ENCODE peak calls at places on chromosomes 16 and 17, in nine cellular contexts. One of them, this sample, is unnamed.
A peak's percentile ranks its signal among the peaks of the same experiment; 100 is the strongest.

GRCh38 chr16:67170168-67170947 is at the start of gene NOL3:
- DNase-seq in mucosa of descending colon: peak; percentile 91
- DNase-seq in cardiac fibroblast: peak; percentile 92
- DNase-seq in fibroblast of mammary gland: peak; percentile 72
- DNase-seq in GM23338: peak; percentile 87
- DNase-seq in BE2C: peak; percentile 94
- DNase-seq in GM12878: peak; percentile 58
- DNase-seq in mammary epithelial cell: peak; percentile 73
- DNase-seq in right atrium auricular region: peak; percentile 91
- DNase-seq in this sample: peak; percentile 79

GRCh38 chr16:89357055-89357454 is 133.3 kb downstream of the ANKRD11 start:
- DNase-seq in mucosa of descending colon: no peak
- DNase-seq in cardiac fibroblast: no peak
- DNase-seq in fibroblast of mammary gland: no peak
- DNase-seq in GM23338: peak; percentile 65
- DNase-seq in BE2C: no peak
- DNase-seq in GM12878: no peak
- DNase-seq in mammary epithelial cell: peak; percentile 49
- DNase-seq in right atrium auricular region: no peak
- DNase-seq in this sample: no peak

GRCh38 chr16:72743011-72743761 is 304.7 kb downstream of the ZFHX3 start:
- DNase-seq in mucosa of descending colon: no peak
- DNase-seq in cardiac fibroblast: no peak
- DNase-seq in fibroblast of mammary gland: no peak
- DNase-seq in GM23338: no peak
- DNase-seq in BE2C: no peak
- DNase-seq in GM12878: no peak
- DNase-seq in mammary epithelial cell: no peak
- DNase-seq in right atrium auricular region: no peak
- DNase-seq in this sample: no peak

GRCh38 chr16:2004795-2005517 is 4.7 kb downstream of the ZNF598 start:
- DNase-seq in mucosa of descending colon: no peak
- DNase-seq in cardiac fibroblast: no peak
- DNase-seq in fibroblast of mammary gland: peak; percentile 36
- DNase-seq in GM23338: no peak
- DNase-seq in BE2C: peak; percentile 48
- DNase-seq in GM12878: no peak
- DNase-seq in mammary epithelial cell: no peak
- DNase-seq in right atrium auricular region: no peak
- DNase-seq in this sample: no peak

GRCh38 chr16:10521681-10522274 is 58.6 kb downstream of the EMP2 start:
- DNase-seq in mucosa of descending colon: no peak
- DNase-seq in cardiac fibroblast: peak; percentile 81
- DNase-seq in fibroblast of mammary gland: peak; percentile 74
- DNase-seq in GM23338: peak; percentile 83
- DNase-seq in BE2C: peak; percentile 70
- DNase-seq in GM12878: no peak
- DNase-seq in mammary epithelial cell: peak; percentile 45
- DNase-seq in right atrium auricular region: peak; percentile 81
- DNase-seq in this sample: peak; percentile 55

GRCh38 chr17:50638851-50639767 is 4.4 kb downstream of the ABCC3 start:
- DNase-seq in mucosa of descending colon: peak; percentile 92
- DNase-seq in cardiac fibroblast: peak; percentile 99
- DNase-seq in fibroblast of mammary gland: peak; percentile 97
- DNase-seq in GM23338: no peak
- DNase-seq in BE2C: peak; percentile 89
- DNase-seq in GM12878: no peak
- DNase-seq in mammary epithelial cell: peak; percentile 97
- DNase-seq in right atrium auricular region: peak; percentile 94
- DNase-seq in this sample: peak; percentile 99

GRCh38 chr17:69489303-69489702 is 74.8 kb downstream of the MAP2K6 start:
- DNase-seq in mucosa of descending colon: no peak
- DNase-seq in cardiac fibroblast: no peak
- DNase-seq in fibroblast of mammary gland: no peak
- DNase-seq in GM23338: no peak
- DNase-seq in BE2C: no peak
- DNase-seq in GM12878: no peak
- DNase-seq in mammary epithelial cell: no peak
- DNase-seq in right atrium auricular region: no peak
- DNase-seq in this sample: no peak

GRCh38 chr16:87288753-87289362 is 28.3 kb downstream of the C16orf95 start:
- DNase-seq in mucosa of descending colon: no peak
- DNase-seq in cardiac fibroblast: no peak
- DNase-seq in fibroblast of mammary gland: peak; percentile 78
- DNase-seq in GM23338: no peak
- DNase-seq in BE2C: no peak
- DNase-seq in GM12878: no peak
- DNase-seq in mammary epithelial cell: no peak
- DNase-seq in right atrium auricular region: no peak
- DNase-seq in this sample: no peak

GRCh38 chr17:77886387-77886728 is 72.1 kb upstream of the TNRC6C start:
- DNase-seq in mucosa of descending colon: no peak
- DNase-seq in cardiac fibroblast: no peak
- DNase-seq in fibroblast of mammary gland: no peak
- DNase-seq in GM23338: no peak
- DNase-seq in BE2C: no peak
- DNase-seq in GM12878: no peak
- DNase-seq in mammary epithelial cell: peak; percentile 23
- DNase-seq in right atrium auricular region: peak; percentile 69
- DNase-seq in this sample: no peak

GRCh38 chr16:77057161-77057736 is 133.7 kb upstream of the MON1B start:
- DNase-seq in mucosa of descending colon: no peak
- DNase-seq in cardiac fibroblast: no peak
- DNase-seq in fibroblast of mammary gland: no peak
- DNase-seq in GM23338: no peak
- DNase-seq in BE2C: no peak
- DNase-seq in GM12878: no peak
- DNase-seq in mammary epithelial cell: peak; percentile 8
- DNase-seq in right atrium auricular region: no peak
- DNase-seq in this sample: no peak

GRCh38 chr16:56356276-56357241 is 68.8 kb downstream of the AMFR start:
- DNase-seq in mucosa of descending colon: peak; percentile 80
- DNase-seq in cardiac fibroblast: peak; percentile 91
- DNase-seq in fibroblast of mammary gland: peak; percentile 80
- DNase-seq in GM23338: peak; percentile 92
- DNase-seq in BE2C: peak; percentile 85
- DNase-seq in GM12878: peak; percentile 46
- DNase-seq in mammary epithelial cell: peak; percentile 67
- DNase-seq in right atrium auricular region: peak; percentile 74
- DNase-seq in this sample: peak; percentile 96

GRCh38 chr17:78903101-78903779 is at the start of gene CEP295NL:
- DNase-seq in mucosa of descending colon: no peak
- DNase-seq in cardiac fibroblast: peak; percentile 43
- DNase-seq in fibroblast of mammary gland: peak; percentile 69
- DNase-seq in GM23338: peak; percentile 59
- DNase-seq in BE2C: peak; percentile 34
- DNase-seq in GM12878: no peak
- DNase-seq in mammary epithelial cell: no peak
- DNase-seq in right atrium auricular region: no peak
- DNase-seq in this sample: no peak

GRCh38 chr16:82793550-82794244 is 166.9 kb downstream of the CDH13 start:
- DNase-seq in mucosa of descending colon: no peak
- DNase-seq in cardiac fibroblast: no peak
- DNase-seq in fibroblast of mammary gland: peak; percentile 3
- DNase-seq in GM23338: peak; percentile 30
- DNase-seq in BE2C: no peak
- DNase-seq in GM12878: no peak
- DNase-seq in mammary epithelial cell: no peak
- DNase-seq in right atrium auricular region: no peak
- DNase-seq in this sample: no peak

GRCh38 chr16:14196011-14196410 is 124.9 kb downstream of the MRTFB start:
- DNase-seq in mucosa of descending colon: no peak
- DNase-seq in cardiac fibroblast: peak; percentile 66
- DNase-seq in fibroblast of mammary gland: no peak
- DNase-seq in GM23338: peak; percentile 31
- DNase-seq in BE2C: no peak
- DNase-seq in GM12878: no peak
- DNase-seq in mammary epithelial cell: no peak
- DNase-seq in right atrium auricular region: no peak
- DNase-seq in this sample: no peak

GRCh38 chr16:8915722-8916321 is 33.7 kb downstream of the LITAFD start:
- DNase-seq in mucosa of descending colon: no peak
- DNase-seq in cardiac fibroblast: no peak
- DNase-seq in fibroblast of mammary gland: no peak
- DNase-seq in GM23338: no peak
- DNase-seq in BE2C: no peak
- DNase-seq in GM12878: no peak
- DNase-seq in mammary epithelial cell: no peak
- DNase-seq in right atrium auricular region: no peak
- DNase-seq in this sample: no peak

GRCh38 chr17:32828822-32829221 is 48.1 kb downstream of the MYO1D start:
- DNase-seq in mucosa of descending colon: no peak
- DNase-seq in cardiac fibroblast: no peak
- DNase-seq in fibroblast of mammary gland: peak; percentile 37
- DNase-seq in GM23338: no peak
- DNase-seq in BE2C: no peak
- DNase-seq in GM12878: no peak
- DNase-seq in mammary epithelial cell: no peak
- DNase-seq in right atrium auricular region: no peak
- DNase-seq in this sample: no peak
- H3K4me3 ChIP-seq in mucosa of descending colon: no peak overlapping the region
- H3K4me3 ChIP-seq in cardiac fibroblast: no peak overlapping the region
- H3K4me3 ChIP-seq in fibroblast of mammary gland: no peak overlapping the region
- H3K4me3 ChIP-seq in GM23338: no peak overlapping the region
- H3K4me3 ChIP-seq in BE2C: no peak overlapping the region
- H3K4me3 ChIP-seq in GM12878: peak overlapping the region; percentile 35
- H3K4me3 ChIP-seq in mammary epithelial cell: no peak overlapping the region
- H3K4me3 ChIP-seq in right atrium auricular region: no peak overlapping the region
- H3K4me3 ChIP-seq in this sample: no peak overlapping the region

DNA sequence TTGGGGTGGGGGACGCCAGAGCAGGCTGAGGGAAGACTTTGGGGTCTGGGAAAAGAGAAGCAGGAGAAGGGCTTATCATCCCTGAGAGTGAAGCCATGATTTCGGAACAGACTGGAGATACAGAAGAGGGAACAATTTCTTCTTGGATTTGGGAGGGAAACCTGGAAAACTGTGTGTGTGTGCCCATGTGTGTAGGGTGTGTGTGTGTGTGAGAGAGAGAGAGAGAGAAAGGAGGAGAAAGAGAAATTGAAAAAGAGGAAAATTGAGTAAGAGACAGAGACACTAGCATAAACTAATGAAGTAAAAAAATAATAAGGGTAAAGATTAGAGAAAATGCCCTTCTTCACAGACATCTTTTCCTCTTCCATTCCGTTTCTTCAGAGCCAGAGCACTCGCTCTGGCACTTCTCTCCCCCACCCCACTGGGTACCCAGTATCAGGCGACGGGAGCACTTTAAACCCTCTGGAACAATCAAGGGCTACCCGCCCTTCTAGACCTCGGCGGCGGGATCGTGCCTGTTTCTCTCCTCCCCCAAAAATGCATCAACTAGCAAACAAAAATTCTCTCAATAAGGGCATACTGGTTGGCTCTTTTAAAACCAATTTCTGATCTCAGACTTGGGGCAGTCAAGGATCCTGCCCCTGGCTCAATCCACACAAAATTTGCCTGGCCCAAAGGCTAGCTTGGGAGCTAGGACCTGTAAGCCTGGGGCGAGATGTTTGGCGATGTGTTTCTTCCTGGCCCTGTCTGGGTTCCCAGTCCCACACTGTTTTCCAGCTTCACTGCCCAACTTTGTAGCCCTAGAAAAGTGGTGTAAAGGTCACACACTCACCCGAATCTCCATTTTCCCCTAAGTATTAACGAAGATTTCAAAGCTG is 14.1 kb upstream of the HOXB2 start:
- DNase-seq in mucosa of descending colon: no peak
- DNase-seq in cardiac fibroblast: no peak
- DNase-seq in fibroblast of mammary gland: no peak
- DNase-seq in GM23338: no peak
- DNase-seq in BE2C: no peak
- DNase-seq in GM12878: no peak
- DNase-seq in mammary epithelial cell: no peak
- DNase-seq in right atrium auricular region: no peak
- DNase-seq in this sample: no peak
- H3K4me3 ChIP-seq in mucosa of descending colon: no peak overlapping the region
- H3K4me3 ChIP-seq in cardiac fibroblast: no peak overlapping the region
- H3K4me3 ChIP-seq in fibroblast of mammary gland: peak overlapping the region; percentile 20
- H3K4me3 ChIP-seq in GM23338: peak overlapping the region; percentile 30
- H3K4me3 ChIP-seq in BE2C: no peak overlapping the region
- H3K4me3 ChIP-seq in GM12878: no peak overlapping the region
- H3K4me3 ChIP-seq in mammary epithelial cell: no peak overlapping the region
- H3K4me3 ChIP-seq in right atrium auricular region: no peak overlapping the region
- H3K4me3 ChIP-seq in this sample: no peak overlapping the region

DNA sequence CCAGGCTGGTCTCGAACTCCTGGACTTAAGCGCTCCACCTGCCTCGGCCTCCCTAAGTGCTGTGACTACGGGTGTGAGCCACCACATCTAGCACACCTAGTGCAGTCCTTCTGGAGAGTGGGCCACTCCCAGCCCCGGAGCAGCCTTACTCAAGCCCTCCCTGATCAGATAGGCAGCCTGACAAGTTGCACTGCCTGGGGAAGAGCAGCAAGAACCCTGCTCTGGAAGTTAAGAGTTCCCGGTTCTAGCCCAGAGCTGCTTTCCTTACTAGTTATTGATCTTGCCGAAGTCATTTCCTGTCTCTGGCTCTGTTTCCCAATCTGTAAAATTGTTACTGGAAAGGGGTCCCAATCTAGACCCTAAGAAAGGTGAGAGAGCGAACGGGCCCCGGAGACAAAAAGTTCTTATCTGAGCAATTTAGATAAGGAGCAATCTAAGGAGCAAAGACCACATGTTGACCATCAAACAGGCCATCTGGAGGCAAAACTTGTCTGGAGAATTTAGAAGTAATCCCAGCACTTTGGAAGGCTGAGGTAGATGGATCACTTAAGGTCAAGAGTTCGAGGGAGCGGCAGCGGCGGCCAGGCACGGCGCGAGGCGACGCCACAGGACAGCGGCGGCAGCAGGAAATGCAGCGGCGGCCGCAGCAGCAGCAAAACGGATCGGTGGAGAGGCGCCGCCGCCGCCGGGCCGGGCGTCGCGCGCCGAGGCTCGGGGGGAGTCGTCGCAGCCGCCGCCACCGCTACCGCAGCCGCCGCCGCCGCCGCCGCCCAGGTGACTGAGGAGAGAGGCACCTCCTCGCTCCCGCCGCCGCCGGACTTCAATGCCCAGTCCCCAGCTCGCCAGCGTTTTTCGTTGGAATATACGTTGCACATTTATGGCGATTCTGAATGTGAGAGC is 4.3 kb upstream of the NAGLU start:
- DNase-seq in mucosa of descending colon: peak; percentile 84
- DNase-seq in cardiac fibroblast: peak; percentile 50
- DNase-seq in fibroblast of mammary gland: peak; percentile 42
- DNase-seq in GM23338: peak; percentile 80
- DNase-seq in BE2C: peak; percentile 73
- DNase-seq in GM12878: no peak
- DNase-seq in mammary epithelial cell: peak; percentile 34
- DNase-seq in right atrium auricular region: no peak
- DNase-seq in this sample: peak; percentile 65
- H3K4me3 ChIP-seq in mucosa of descending colon: no peak overlapping the region
- H3K4me3 ChIP-seq in cardiac fibroblast: peak overlapping the region; percentile 34
- H3K4me3 ChIP-seq in fibroblast of mammary gland: peak overlapping the region; percentile 50
- H3K4me3 ChIP-seq in GM23338: peak overlapping the region; percentile 55
- H3K4me3 ChIP-seq in BE2C: peak overlapping the region; percentile 56
- H3K4me3 ChIP-seq in GM12878: peak overlapping the region; percentile 53
- H3K4me3 ChIP-seq in mammary epithelial cell: no peak overlapping the region
- H3K4me3 ChIP-seq in right atrium auricular region: peak overlapping the region; percentile 45
- H3K4me3 ChIP-seq in this sample: peak overlapping the region; percentile 45

DNA sequence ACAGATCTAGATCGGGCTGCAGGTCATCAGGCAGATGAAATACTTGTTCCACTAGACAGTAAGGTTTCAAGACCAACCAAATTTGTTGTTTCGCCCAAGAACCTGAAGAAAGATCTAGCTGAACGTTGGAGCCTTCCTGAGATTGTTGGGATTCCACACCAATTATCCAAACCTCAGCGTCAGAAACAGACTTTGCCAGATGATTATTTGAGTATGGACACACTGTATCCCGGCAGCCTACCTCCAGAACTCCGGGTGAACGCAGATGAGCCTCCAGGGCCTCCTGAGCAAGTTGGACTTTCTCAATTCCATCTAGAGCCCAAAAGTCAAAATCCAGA is 14.4 kb downstream of the LRRC37B start:
- DNase-seq in mucosa of descending colon: no peak
- DNase-seq in cardiac fibroblast: no peak
- DNase-seq in fibroblast of mammary gland: no peak
- DNase-seq in GM23338: no peak
- DNase-seq in BE2C: no peak
- DNase-seq in GM12878: no peak
- DNase-seq in mammary epithelial cell: no peak
- DNase-seq in right atrium auricular region: no peak
- DNase-seq in this sample: no peak
- H3K4me3 ChIP-seq in mucosa of descending colon: no peak overlapping the region
- H3K4me3 ChIP-seq in cardiac fibroblast: no peak overlapping the region
- H3K4me3 ChIP-seq in fibroblast of mammary gland: no peak overlapping the region
- H3K4me3 ChIP-seq in GM23338: no peak overlapping the region
- H3K4me3 ChIP-seq in BE2C: no peak overlapping the region
- H3K4me3 ChIP-seq in GM12878: no peak overlapping the region
- H3K4me3 ChIP-seq in mammary epithelial cell: no peak overlapping the region
- H3K4me3 ChIP-seq in right atrium auricular region: no peak overlapping the region
- H3K4me3 ChIP-seq in this sample: no peak overlapping the region

This sample was measured in MG63.